ENCODE peak calls at places on chromosomes 3 and 15, in ten cellular contexts. L, R, S, M, O, A, N, F, W and I are unnamed samples.

GRCh38 chr3:187828571-187829452 is 83.5 kb upstream of the BCL6 start:
- DNase-seq in M (no peak), S (no peak), F (no peak), N (no peak), L (no peak), O (no peak), R (no peak), W (no peak), A (no peak), I (no peak)

GRCh38 chr3:58013099-58013498 is 4.9 kb downstream of the FLNB start:
- DNase-seq in L (no peak), A (no peak), S (no peak), R (no peak), O (no peak), F (no peak), M (no peak), W (peak), N (no peak), I (no peak)

GRCh38 chr3:72102057-72102711 is 317.2 kb upstream of the PROK2 start:
- DNase-seq in R (no peak), A (no peak), N (no peak), F (no peak), S (no peak), O (no peak), L (no peak), W (no peak), M (no peak), I (no peak)

GRCh38 chr15:46710561-46710960 is 1006.7 kb upstream of the SEMA6D start:
- DNase-seq in O (no peak), L (no peak), N (no peak), R (no peak), A (no peak), W (no peak), M (no peak), S (no peak), F (no peak), I (no peak)

GRCh38 chr3:124315215-124316033 is 323.5 kb upstream of the ROPN1 start:
- DNase-seq in A (no peak), M (no peak), N (peak), R (no peak), L (peak), F (peak), S (peak), W (no peak), O (no peak), I (no peak)

GRCh38 chr3:14418259-14418658 is 15.9 kb downstream of the SLC6A6 start:
- DNase-seq in S (no peak), L (no peak), F (no peak), M (no peak), N (no peak), A (peak), O (peak), R (no peak), W (no peak), I (no peak)

GRCh38 chr3:52240059-52240885 is 1.3 kb upstream of the TWF2 start:
- DNase-seq in A (peak), L (peak), W (no peak), N (peak), S (peak), M (peak), R (peak), F (peak), O (peak), I (peak)

GRCh38 chr3:33196538-33196937 is 22.1 kb downstream of the SUSD5 start:
- DNase-seq in N (no peak), W (no peak), F (no peak), L (peak), O (no peak), R (no peak), A (no peak), S (no peak), M (no peak), I (no peak)

DNA sequence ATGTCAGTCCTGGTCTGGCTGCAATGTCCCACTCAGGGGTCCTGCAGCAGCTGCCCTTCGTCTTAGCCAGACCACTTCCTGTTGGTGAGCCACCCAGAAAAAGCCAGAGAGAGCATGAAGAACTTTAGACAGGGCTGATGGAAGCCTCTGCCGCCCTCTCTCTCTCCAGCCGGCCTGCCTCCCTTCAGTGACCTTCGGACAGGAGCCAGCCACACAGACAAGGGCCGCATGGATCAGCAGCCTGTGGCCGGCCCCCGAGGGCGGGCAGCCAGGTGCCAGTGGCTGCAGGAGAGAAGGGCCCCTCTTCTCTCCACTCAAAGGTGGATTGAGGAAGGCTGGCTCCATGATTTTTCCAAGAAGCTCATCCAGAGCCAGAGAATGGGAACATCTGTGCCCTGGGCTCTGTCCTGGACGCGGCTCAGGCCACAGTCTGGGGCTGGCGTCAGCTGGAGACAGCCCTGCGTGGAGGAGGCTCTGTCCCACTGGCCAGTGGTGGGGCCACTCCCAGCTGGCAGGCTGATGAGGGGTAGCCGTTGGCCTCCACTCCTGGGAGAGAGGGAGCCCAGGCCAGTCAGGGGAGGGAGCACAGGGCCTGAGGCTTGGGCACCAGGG is 42.9 kb downstream of the ISG20 start:
- DNase-seq in M (no peak), F (no peak), L (no peak), R (no peak), A (no peak), S (no peak), O (no peak), W (no peak), N (no peak), I (no peak)
- TF ChIP-seq CTCF in M (no peak), F (no peak), L (no peak), R (no peak), A (no peak), S (no peak), O (no peak), W (no peak), N (no peak), I (no peak)

GRCh38 chr15:31365032-31365654 is 38.5 kb downstream of the KLF13 start:
- DNase-seq in L (no peak), M (no peak), O (no peak), N (no peak), S (no peak), F (no peak), R (no peak), A (no peak), W (no peak), I (no peak)
- H3K4me3 ChIP-seq in L (no peak), M (no peak), O (peak), N (no peak), S (no peak), F (peak), R (no peak), A (no peak), W (no peak), I (no peak)

GRCh38 chr3:178474526-178474925 is 61.7 kb upstream of the KCNMB2 start:
- DNase-seq in O (no peak), F (no peak), L (no peak), S (no peak), R (no peak), A (no peak), M (no peak), W (no peak), N (no peak), I (peak)

GRCh38 chr3:178479446-178479845 is 56.8 kb upstream of the KCNMB2 start:
- DNase-seq in L (no peak), R (no peak), N (no peak), S (no peak), W (no peak), O (no peak), M (no peak), A (no peak), F (no peak), I (peak)

GRCh38 chr3:178472941-178473340 is 63.3 kb upstream of the KCNMB2 start:
- DNase-seq in R (no peak), A (no peak), F (no peak), W (no peak), M (no peak), N (no peak), S (no peak), O (no peak), L (no peak), I (no peak)

GRCh38 chr3:178476886-178477285 is 59.4 kb upstream of the KCNMB2 start:
- DNase-seq in W (no peak), S (no peak), M (no peak), F (no peak), A (no peak), N (peak), R (no peak), O (no peak), L (no peak), I (no peak)

GRCh38 chr3:178475062-178475461 is 61.2 kb upstream of the KCNMB2 start:
- DNase-seq in O (no peak), M (no peak), N (no peak), L (no peak), F (no peak), A (no peak), R (no peak), W (no peak), S (no peak), I (no peak)
- TF ChIP-seq CTCF in O (no peak), M (no peak), N (no peak), L (no peak), F (no peak), A (no peak), R (no peak), W (no peak), S (no peak), I (no peak)

DNA sequence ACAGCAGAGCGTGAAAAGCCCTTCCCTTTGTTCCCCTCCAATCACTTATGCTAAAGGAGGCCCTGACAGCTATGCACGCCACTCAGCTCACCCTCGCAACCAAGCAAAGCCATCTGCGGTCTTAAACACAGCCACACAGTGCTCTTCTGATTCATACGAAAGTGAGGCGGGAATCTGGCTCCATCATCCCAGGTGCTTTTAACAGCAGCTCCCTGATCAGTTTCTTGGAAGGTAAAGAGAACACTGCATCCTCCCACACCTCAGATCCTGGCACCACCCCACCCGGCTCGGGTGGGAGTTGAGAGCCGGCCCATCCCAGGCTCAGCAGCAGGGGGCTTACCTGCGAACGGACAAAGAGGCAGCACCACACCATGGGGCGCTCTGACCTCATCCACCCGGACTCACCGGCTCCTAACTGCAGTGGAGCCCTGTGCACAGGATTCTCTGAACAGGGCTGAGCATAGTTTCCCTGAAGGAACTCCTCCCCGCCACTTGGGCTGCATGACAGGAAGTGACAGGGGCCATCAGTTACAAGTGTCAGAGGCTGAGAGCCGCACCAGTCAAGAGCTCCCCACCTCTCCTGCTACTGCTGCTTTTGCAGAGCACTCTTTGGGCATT is 114.3 kb upstream of the ARHGEF3 start:
- DNase-seq in F (no peak), S (no peak), M (no peak), A (peak), N (no peak), O (no peak), L (no peak), W (peak), R (no peak), I (no peak)
- H3K4me3 ChIP-seq in F (peak), S (no peak), M (no peak), A (no peak), N (no peak), O (peak), L (no peak), W (peak), R (no peak), I (no peak)

DNA sequence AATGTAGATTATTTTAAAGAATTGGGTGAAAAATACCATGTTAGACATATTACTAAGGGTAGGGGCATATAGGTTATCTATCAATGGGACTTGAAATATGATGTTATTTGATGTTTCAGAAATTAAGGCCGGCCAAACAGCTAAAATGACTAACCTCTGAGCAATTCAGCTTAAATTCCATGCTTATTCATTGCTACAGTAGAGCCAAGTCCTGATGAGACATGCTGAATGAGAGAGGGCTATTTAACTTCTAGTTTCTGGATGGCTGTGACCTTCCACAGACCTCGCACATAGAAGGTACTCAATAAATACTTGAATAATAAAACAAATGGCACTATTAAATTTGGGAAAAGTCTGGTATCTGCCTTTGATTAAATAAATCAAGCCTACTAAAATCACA is 175.6 kb upstream of the WNT5A start:
- DNase-seq in M (no peak), N (peak), S (peak), F (no peak), W (no peak), A (no peak), R (no peak), L (no peak), O (no peak), I (no peak)
- TF ChIP-seq CTCF in M (no peak), N (no peak), S (no peak), F (no peak), W (no peak), A (no peak), R (no peak), L (no peak), O (no peak), I (no peak)

DNA sequence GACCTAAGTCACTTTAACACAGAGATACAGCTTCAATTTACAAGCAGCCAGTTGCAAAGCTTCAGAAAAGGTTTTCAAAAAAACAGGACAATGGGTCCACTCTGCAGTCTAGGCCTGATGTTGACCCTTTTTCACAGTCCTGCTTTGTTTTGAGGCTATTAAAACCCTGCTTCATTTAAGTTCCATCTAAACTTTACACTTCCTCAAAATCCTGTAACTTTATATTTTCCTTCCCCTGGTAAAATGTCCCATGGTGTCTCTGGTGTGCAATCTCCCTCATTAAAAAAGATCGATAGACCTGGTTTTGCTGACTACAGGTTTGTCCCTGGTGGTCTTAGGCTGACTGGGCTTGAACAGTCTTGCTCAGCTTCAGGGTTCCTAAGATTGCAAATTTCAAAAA is 5.1 kb upstream of the RPL14 start:
- DNase-seq in A (no peak), O (no peak), S (no peak), W (no peak), R (no peak), M (no peak), N (no peak), F (no peak), L (no peak), I (no peak)
- H3K4me3 ChIP-seq in A (no peak), O (peak), S (peak), W (peak), R (peak), M (peak), N (peak), F (no peak), L (peak), I (peak)